ENCODE peak calls at places on chromosomes 5 and 9, in seven cellular contexts. One of them, this sample, is unnamed.

GRCh38 chr5:77921369-77921768 is 145.2 kb upstream of the TBCA start:
- DNase-seq in tibial artery: no peak
- DNase-seq in NB4: no peak
- DNase-seq in mammary epithelial cell: peak; percentile 49
- DNase-seq in GM12865: no peak
- DNase-seq in Panc1: no peak
- DNase-seq in AG10803: no peak
- DNase-seq in this sample: no peak

GRCh38 chr5:115419794-115420585 is 123.5 kb upstream of the CCDC112 start:
- DNase-seq in tibial artery: no peak
- DNase-seq in NB4: peak; percentile 14
- DNase-seq in mammary epithelial cell: peak; percentile 88
- DNase-seq in GM12865: no peak
- DNase-seq in Panc1: no peak
- DNase-seq in AG10803: peak; percentile 93
- DNase-seq in this sample: peak; percentile 98

GRCh38 chr9:135791431-135792267 is 89.7 kb downstream of the KCNT1 start:
- DNase-seq in tibial artery: no peak
- DNase-seq in NB4: no peak
- DNase-seq in mammary epithelial cell: no peak
- DNase-seq in GM12865: no peak
- DNase-seq in Panc1: no peak
- DNase-seq in AG10803: no peak
- DNase-seq in this sample: no peak

GRCh38 chr5:59348189-59348588 is 545.3 kb downstream of the PDE4D start:
- DNase-seq in tibial artery: no peak
- DNase-seq in NB4: no peak
- DNase-seq in mammary epithelial cell: peak; percentile 2
- DNase-seq in GM12865: no peak
- DNase-seq in Panc1: no peak
- DNase-seq in AG10803: no peak
- DNase-seq in this sample: no peak

GRCh38 chr9:114824130-114824529 is 18.3 kb upstream of the TNFSF15 start:
- DNase-seq in tibial artery: no peak
- DNase-seq in NB4: no peak
- DNase-seq in mammary epithelial cell: peak; percentile 71
- DNase-seq in GM12865: no peak
- DNase-seq in Panc1: no peak
- DNase-seq in AG10803: peak; percentile 80
- DNase-seq in this sample: peak; percentile 42

GRCh38 chr5:43839218-43839617 is 236.2 kb downstream of the NNT start:
- DNase-seq in tibial artery: no peak
- DNase-seq in NB4: no peak
- DNase-seq in mammary epithelial cell: peak; percentile 40
- DNase-seq in GM12865: no peak
- DNase-seq in Panc1: peak; percentile 1
- DNase-seq in AG10803: peak; percentile 86
- DNase-seq in this sample: peak; percentile 67

GRCh38 chr9:131324736-131325679 is 35.5 kb downstream of the PLPP7 start:
- DNase-seq in tibial artery: no peak
- DNase-seq in NB4: no peak
- DNase-seq in mammary epithelial cell: no peak
- DNase-seq in GM12865: no peak
- DNase-seq in Panc1: no peak
- DNase-seq in AG10803: no peak
- DNase-seq in this sample: no peak

GRCh38 chr5:179209359-179210150 is 135.7 kb downstream of the ADAMTS2 start:
- DNase-seq in tibial artery: no peak
- DNase-seq in NB4: no peak
- DNase-seq in mammary epithelial cell: no peak
- DNase-seq in GM12865: no peak
- DNase-seq in Panc1: no peak
- DNase-seq in AG10803: peak; percentile 74
- DNase-seq in this sample: peak; percentile 61

GRCh38 chr9:134059661-134060395 is 8.0 kb downstream of the BRD3 start:
- DNase-seq in tibial artery: peak; percentile 67
- DNase-seq in NB4: peak; percentile 91
- DNase-seq in mammary epithelial cell: no peak
- DNase-seq in GM12865: peak; percentile 88
- DNase-seq in Panc1: no peak
- DNase-seq in AG10803: no peak
- DNase-seq in this sample: no peak

GRCh38 chr9:97515662-97516061 is 14.2 kb downstream of the TMOD1 start:
- DNase-seq in tibial artery: no peak
- DNase-seq in NB4: no peak
- DNase-seq in mammary epithelial cell: no peak
- DNase-seq in GM12865: no peak
- DNase-seq in Panc1: no peak
- DNase-seq in AG10803: no peak
- DNase-seq in this sample: no peak

GRCh38 chr9:93185261-93186150 is 1.6 kb downstream of the WNK2 start:
- DNase-seq in tibial artery: no peak
- DNase-seq in NB4: no peak
- DNase-seq in mammary epithelial cell: no peak
- DNase-seq in GM12865: no peak
- DNase-seq in Panc1: no peak
- DNase-seq in AG10803: no peak
- DNase-seq in this sample: no peak

GRCh38 chr9:134028076-134028475 is 2.8 kb downstream of the BRD3OS start:
- DNase-seq in tibial artery: no peak
- DNase-seq in NB4: no peak
- DNase-seq in mammary epithelial cell: no peak
- DNase-seq in GM12865: no peak
- DNase-seq in Panc1: no peak
- DNase-seq in AG10803: no peak
- DNase-seq in this sample: no peak

GRCh38 chr9:82369251-82369945 is 380.8 kb downstream of the SPATA31D1 start:
- DNase-seq in tibial artery: no peak
- DNase-seq in NB4: no peak
- DNase-seq in mammary epithelial cell: no peak
- DNase-seq in GM12865: no peak
- DNase-seq in Panc1: no peak
- DNase-seq in AG10803: no peak
- DNase-seq in this sample: no peak

GRCh38 chr9:93684806-93685553 is 108.6 kb downstream of the PHF2 start:
- DNase-seq in tibial artery: no peak
- DNase-seq in NB4: peak; percentile 25
- DNase-seq in mammary epithelial cell: no peak
- DNase-seq in GM12865: no peak
- DNase-seq in Panc1: no peak
- DNase-seq in AG10803: peak; percentile 19
- DNase-seq in this sample: peak; percentile 27

GRCh38 chr9:19999491-20000057 is 210.7 kb upstream of the SLC24A2 start:
- DNase-seq in tibial artery: no peak
- DNase-seq in NB4: peak; percentile 53
- DNase-seq in mammary epithelial cell: peak; percentile 96
- DNase-seq in GM12865: peak; percentile 95
- DNase-seq in Panc1: peak; percentile 17
- DNase-seq in AG10803: peak; percentile 60
- DNase-seq in this sample: peak; percentile 77

GRCh38 chr9:123679330-123679987 is 250.5 kb downstream of the DENND1A start:
- DNase-seq in tibial artery: no peak
- DNase-seq in NB4: no peak
- DNase-seq in mammary epithelial cell: no peak
- DNase-seq in GM12865: peak; percentile 94
- DNase-seq in Panc1: no peak
- DNase-seq in AG10803: peak; percentile 81
- DNase-seq in this sample: no peak

GRCh38 chr5:77133061-77133758 is 46.1 kb upstream of the ZBED3 start:
- DNase-seq in tibial artery: peak; percentile 71
- DNase-seq in NB4: no peak
- DNase-seq in mammary epithelial cell: peak; percentile 98
- DNase-seq in GM12865: no peak
- DNase-seq in Panc1: peak; percentile 92
- DNase-seq in AG10803: peak; percentile 95
- DNase-seq in this sample: peak; percentile 97

GRCh38 chr5:56829137-56829536 is 13.8 kb downstream of the MAP3K1 start:
- DNase-seq in tibial artery: no peak
- DNase-seq in NB4: peak; percentile 70
- DNase-seq in mammary epithelial cell: peak; percentile 17
- DNase-seq in GM12865: peak; percentile 22
- DNase-seq in Panc1: no peak
- DNase-seq in AG10803: no peak
- DNase-seq in this sample: no peak

GRCh38 chr5:179623906-179624741 is 653 bp upstream of the HNRNPH1 start:
- DNase-seq in tibial artery: peak; percentile 73
- DNase-seq in NB4: peak; percentile 92
- DNase-seq in mammary epithelial cell: peak; percentile 83
- DNase-seq in GM12865: peak; percentile 71
- DNase-seq in Panc1: no peak
- DNase-seq in AG10803: peak; percentile 87
- DNase-seq in this sample: peak; percentile 63

GRCh38 chr5:110727025-110727314 is 499 bp upstream of the TMEM232 start:
- DNase-seq in tibial artery: no peak
- DNase-seq in NB4: no peak
- DNase-seq in mammary epithelial cell: peak; percentile 5
- DNase-seq in GM12865: no peak
- DNase-seq in Panc1: no peak
- DNase-seq in AG10803: no peak
- DNase-seq in this sample: no peak

GRCh38 chr5:141945511-141946024 is 12.4 kb downstream of the PCDH12 start:
- DNase-seq in tibial artery: peak; percentile 69
- DNase-seq in NB4: no peak
- DNase-seq in mammary epithelial cell: no peak
- DNase-seq in GM12865: no peak
- DNase-seq in Panc1: no peak
- DNase-seq in AG10803: no peak
- DNase-seq in this sample: no peak

DNA sequence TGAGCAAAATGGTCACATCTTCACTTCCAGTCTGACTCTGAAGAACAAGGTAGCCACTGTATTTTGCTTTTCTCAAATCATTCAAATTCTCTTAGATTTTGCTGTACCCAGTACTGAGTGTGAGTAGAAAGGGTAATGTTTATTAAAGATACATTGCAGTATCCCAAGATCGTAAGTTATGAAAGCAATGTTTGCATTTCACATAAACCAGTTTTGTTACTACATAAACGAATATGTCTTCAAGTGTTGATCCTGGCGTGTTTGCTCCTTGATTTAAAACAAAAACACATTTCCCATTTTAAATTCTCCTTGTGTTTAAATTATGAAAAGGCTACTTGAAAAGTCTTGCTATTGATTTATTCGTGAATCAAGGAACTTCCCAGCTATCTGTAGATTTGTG is 22.0 kb downstream of the SNX30 start:
- DNase-seq in tibial artery: no peak
- DNase-seq in NB4: no peak
- DNase-seq in mammary epithelial cell: no peak
- DNase-seq in GM12865: no peak
- DNase-seq in Panc1: no peak
- DNase-seq in AG10803: no peak
- DNase-seq in this sample: no peak
- H3K4me3 ChIP-seq in tibial artery: no peak overlapping the region
- H3K4me3 ChIP-seq in NB4: no peak overlapping the region
- H3K4me3 ChIP-seq in mammary epithelial cell: no peak overlapping the region
- H3K4me3 ChIP-seq in GM12865: no peak overlapping the region
- H3K4me3 ChIP-seq in Panc1: no peak overlapping the region
- H3K4me3 ChIP-seq in AG10803: no peak overlapping the region
- H3K4me3 ChIP-seq in this sample: no peak overlapping the region

GRCh38 chr5:156819537-156819936 is 30.6 kb upstream of the PPP1R2B start:
- DNase-seq in tibial artery: no peak
- DNase-seq in NB4: no peak
- DNase-seq in mammary epithelial cell: no peak
- DNase-seq in GM12865: peak; percentile 28
- DNase-seq in Panc1: no peak
- DNase-seq in AG10803: no peak
- DNase-seq in this sample: no peak

GRCh38 chr5:156819967-156820581 is 30.0 kb upstream of the PPP1R2B start:
- DNase-seq in tibial artery: no peak
- DNase-seq in NB4: no peak
- DNase-seq in mammary epithelial cell: no peak
- DNase-seq in GM12865: no peak
- DNase-seq in Panc1: no peak
- DNase-seq in AG10803: no peak
- DNase-seq in this sample: no peak

GRCh38 chr5:156812959-156813358 is 37.1 kb upstream of the PPP1R2B start:
- DNase-seq in tibial artery: no peak
- DNase-seq in NB4: no peak
- DNase-seq in mammary epithelial cell: no peak
- DNase-seq in GM12865: no peak
- DNase-seq in Panc1: no peak
- DNase-seq in AG10803: no peak
- DNase-seq in this sample: no peak

DNA sequence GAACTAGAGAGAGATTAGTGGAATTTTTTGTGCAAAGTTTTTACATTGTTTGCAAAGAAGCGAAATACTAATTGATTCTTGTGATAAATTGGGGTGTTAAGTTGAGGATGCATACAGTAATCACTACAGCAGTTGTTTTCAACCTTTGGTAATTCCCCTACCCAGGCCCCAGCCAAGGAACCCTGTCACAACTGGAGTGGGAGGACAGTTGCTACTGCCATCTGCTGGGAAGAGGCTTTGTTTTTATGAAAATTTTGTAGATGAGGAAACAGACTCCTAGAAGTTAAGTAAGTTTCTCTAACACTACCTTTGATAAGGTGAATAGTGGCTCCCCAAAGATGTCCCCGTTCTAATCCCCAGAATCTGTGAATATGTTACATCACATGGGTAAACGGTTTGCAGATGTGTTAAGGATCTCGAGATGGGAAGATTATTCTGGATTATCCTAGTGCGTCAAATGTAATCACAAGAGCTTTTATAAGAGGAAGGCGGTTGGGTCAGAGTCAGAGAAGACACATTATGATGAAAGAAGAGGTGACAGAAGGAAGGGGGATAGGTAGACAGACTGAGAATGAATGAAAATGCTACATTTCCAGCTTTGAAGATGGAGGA is 34.0 kb upstream of the PPP1R2B start:
- DNase-seq in tibial artery: no peak
- DNase-seq in NB4: peak; percentile 37
- DNase-seq in mammary epithelial cell: no peak
- DNase-seq in GM12865: peak; percentile 60
- DNase-seq in Panc1: no peak
- DNase-seq in AG10803: peak; percentile 51
- DNase-seq in this sample: peak; percentile 26
- TF ChIP-seq CTCF in tibial artery: peak; percentile 44
- TF ChIP-seq CTCF in NB4: peak; percentile 28
- TF ChIP-seq CTCF in mammary epithelial cell: no peak
- TF ChIP-seq CTCF in GM12865: peak; percentile 36
- TF ChIP-seq CTCF in Panc1: peak; percentile 66
- TF ChIP-seq CTCF in AG10803: peak; percentile 83
- TF ChIP-seq CTCF in this sample: peak; percentile 37

GRCh38 chr5:174572591-174572990 is 151.8 kb upstream of the MSX2 start:
- DNase-seq in tibial artery: no peak
- DNase-seq in NB4: no peak
- DNase-seq in mammary epithelial cell: peak; percentile 35
- DNase-seq in GM12865: no peak
- DNase-seq in Panc1: no peak
- DNase-seq in AG10803: no peak
- DNase-seq in this sample: no peak
- H3K4me3 ChIP-seq in tibial artery: no peak overlapping the region
- H3K4me3 ChIP-seq in NB4: no peak overlapping the region
- H3K4me3 ChIP-seq in mammary epithelial cell: no peak overlapping the region
- H3K4me3 ChIP-seq in GM12865: no peak overlapping the region
- H3K4me3 ChIP-seq in Panc1: no peak overlapping the region
- H3K4me3 ChIP-seq in AG10803: no peak overlapping the region
- H3K4me3 ChIP-seq in this sample: no peak overlapping the region

GRCh38 chr5:124865603-124866354 is 119.3 kb upstream of the ZNF608 start:
- DNase-seq in tibial artery: no peak
- DNase-seq in NB4: no peak
- DNase-seq in mammary epithelial cell: no peak
- DNase-seq in GM12865: no peak
- DNase-seq in Panc1: no peak
- DNase-seq in AG10803: no peak
- DNase-seq in this sample: peak; percentile 35
- TF ChIP-seq CTCF in tibial artery: no peak
- TF ChIP-seq CTCF in NB4: no peak
- TF ChIP-seq CTCF in mammary epithelial cell: no peak
- TF ChIP-seq CTCF in GM12865: no peak
- TF ChIP-seq CTCF in Panc1: no peak
- TF ChIP-seq CTCF in AG10803: no peak
- TF ChIP-seq CTCF in this sample: no peak

This sample was measured in fibroblast of pulmonary artery.